ENCODE peak calls at places on chromosome 22, in seven cellular contexts. O is SK-N-SH, V is WTC11, W is A549, U is K562, R is IMR-90, P is HepG2. S is an unnamed sample.

GRCh38 chr22:19959043-19959586 is 17.5 kb upstream of the TXNRD2 start:
- DNase-seq in O (peak), R (peak), W (no peak), U (peak), P (peak), V (peak), S (peak)

GRCh38 chr22:17917490-17917983 is 106.8 kb downstream of the MICAL3 start:
- DNase-seq in V (no peak), P (no peak), U (peak), W (no peak), O (no peak), R (no peak), S (no peak)

GRCh38 chr22:48169227-48169626 is 1406.8 kb downstream of the TBC1D22A start:
- DNase-seq in U (no peak), V (no peak), W (no peak), O (no peak), P (no peak), R (no peak), S (no peak)

GRCh38 chr22:40261783-40262182 is 84.1 kb downstream of the TNRC6B start:
- DNase-seq in O (no peak), V (no peak), R (no peak), W (no peak), P (no peak), U (no peak), S (no peak)

GRCh38 chr22:30196141-30196866 is 50.3 kb downstream of the LIF start:
- DNase-seq in U (peak), R (peak), O (no peak), P (peak), W (peak), V (peak), S (peak)

GRCh38 chr22:27139935-27140493 is 482.6 kb downstream of the MIAT start:
- DNase-seq in R (peak), V (no peak), P (no peak), O (peak), U (no peak), W (peak), S (no peak)

GRCh38 chr22:17501679-17502285 is 61.5 kb upstream of the SLC25A18 start:
- DNase-seq in P (peak), U (peak), R (peak), W (peak), O (peak), V (no peak), S (no peak)

GRCh38 chr22:29353860-29354259 is 34.5 kb downstream of the AP1B1 start:
- DNase-seq in U (no peak), O (no peak), V (no peak), R (no peak), W (no peak), P (no peak), S (no peak)

GRCh38 chr22:42939941-42940653 is 74.9 kb downstream of the PACSIN2 start:
- DNase-seq in O (no peak), U (no peak), P (peak), V (no peak), W (peak), R (peak), S (no peak)

GRCh38 chr22:47174096-47174495 is 411.6 kb downstream of the TBC1D22A start:
- DNase-seq in P (no peak), U (no peak), W (no peak), O (no peak), R (no peak), V (peak), S (no peak)

GRCh38 chr22:17920145-17920605 is 104.2 kb downstream of the MICAL3 start:
- DNase-seq in V (peak), O (peak), W (no peak), R (peak), P (peak), U (peak), S (no peak)

GRCh38 chr22:17159504-17159951 is 451 bp upstream of the HDHD5 start:
- DNase-seq in V (no peak), O (no peak), P (no peak), U (no peak), R (peak), W (peak), S (no peak)

GRCh38 chr22:42549329-42550060 is 4.3 kb upstream of the SERHL2 start:
- DNase-seq in V (no peak), P (no peak), W (no peak), R (no peak), O (no peak), U (no peak), S (no peak)

GRCh38 chr22:23845661-23846469 is 7.1 kb upstream of the DERL3 start:
- DNase-seq in O (peak), U (no peak), P (no peak), W (no peak), R (no peak), V (no peak), S (no peak)

DNA sequence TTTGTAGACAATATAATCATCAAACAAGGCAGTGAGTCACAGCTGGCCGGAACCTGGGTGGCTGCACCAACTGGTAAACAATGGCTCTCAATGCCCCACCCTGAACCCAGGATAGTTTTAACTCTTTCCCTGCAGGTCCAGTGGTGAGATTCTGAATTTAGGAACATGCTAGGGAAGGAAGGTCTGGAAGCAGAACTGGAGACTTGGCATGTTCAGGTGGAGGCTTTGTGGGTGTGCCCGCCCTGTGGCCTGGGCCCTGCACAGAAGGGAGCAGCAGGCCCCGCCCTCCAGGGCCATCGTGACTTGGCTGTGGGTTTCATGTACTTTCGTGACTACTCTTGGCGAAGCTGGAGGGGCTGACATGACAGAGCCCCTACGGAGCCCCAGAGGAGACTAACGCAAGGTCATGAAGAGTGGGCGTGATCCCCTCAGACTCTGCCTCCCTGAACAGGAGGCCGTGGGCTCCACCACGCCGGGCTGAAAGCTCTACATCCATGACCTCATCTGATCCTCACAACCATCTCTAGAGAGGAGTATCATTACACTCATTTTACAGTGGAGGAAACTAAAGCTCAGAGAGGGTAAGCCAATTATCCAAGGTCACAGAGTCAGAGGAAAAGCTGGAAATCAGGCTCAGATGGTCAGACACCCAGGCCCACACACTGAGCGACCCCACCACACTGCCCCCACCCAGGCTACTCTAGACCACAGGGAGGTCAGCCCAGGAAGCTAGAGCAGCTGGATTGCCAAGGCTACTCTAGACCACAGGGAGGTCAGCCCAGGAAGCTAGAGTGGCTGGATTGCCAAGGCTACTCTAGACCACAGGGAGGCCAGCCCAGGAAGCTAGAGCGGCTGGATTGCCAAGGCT is 27.3 kb downstream of the MAFF start:
- DNase-seq in R (peak), P (peak), U (no peak), O (no peak), W (peak), V (no peak), S (no peak)
- TF ChIP-seq USF2 in R (no peak), P (no peak), U (no peak), O (no peak), W (no peak), V (no peak), S (no peak)

GRCh38 chr22:37319469-37319868 is 37.2 kb downstream of the CYTH4 start:
- DNase-seq in R (no peak), U (no peak), O (no peak), W (no peak), P (no peak), V (no peak), S (no peak)
- TF ChIP-seq USF2 in R (no peak), U (no peak), O (no peak), W (no peak), P (no peak), V (no peak), S (no peak)

GRCh38 chr22:45830531-45831245 is 146.3 kb downstream of the WNT7B start:
- DNase-seq in V (no peak), U (no peak), W (no peak), P (no peak), O (no peak), R (peak), S (no peak)
- TF ChIP-seq USF2 in V (no peak), U (no peak), W (no peak), P (no peak), O (no peak), R (no peak), S (no peak)

DNA sequence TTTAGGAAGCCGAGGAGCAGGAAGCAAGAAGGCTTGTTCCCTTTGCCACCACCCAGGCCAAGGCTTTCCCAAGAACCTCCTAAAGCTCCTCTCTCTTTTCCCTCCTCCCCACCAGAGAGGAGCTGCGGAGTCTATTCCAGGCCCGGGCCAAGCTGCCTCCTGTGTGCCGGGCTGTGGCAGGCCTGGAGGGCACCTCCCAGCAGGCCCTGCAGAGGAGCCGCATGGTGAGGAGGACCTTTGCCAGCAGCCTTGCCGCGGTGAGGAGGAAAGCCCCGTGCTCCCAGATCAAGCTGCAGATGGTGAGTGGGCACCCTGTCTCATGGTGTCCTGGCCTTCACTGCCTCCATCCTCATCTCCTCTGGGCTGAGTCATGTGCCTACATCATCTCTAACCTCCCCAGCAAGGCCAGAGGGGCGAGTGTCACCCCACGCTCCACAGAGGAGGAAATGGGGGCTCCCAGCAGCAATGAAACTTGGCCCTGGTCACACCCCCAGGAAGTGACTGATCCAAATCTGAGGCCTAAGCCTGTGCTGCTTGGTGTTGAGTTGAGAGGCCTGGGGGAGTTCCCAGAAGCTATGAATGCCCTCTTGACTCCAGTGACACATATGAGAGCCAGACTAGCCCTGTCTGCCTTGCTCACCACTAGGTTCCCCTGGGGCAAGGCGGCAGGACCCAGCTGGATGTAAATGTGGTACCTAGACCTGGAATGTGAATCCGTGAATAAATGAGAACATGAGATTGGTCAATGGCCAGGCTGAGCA is 104.2 kb downstream of the MYO18B start:
- DNase-seq in W (no peak), P (no peak), R (no peak), O (no peak), U (no peak), V (no peak), S (no peak)
- TF ChIP-seq USF2 in W (no peak), P (no peak), R (no peak), O (no peak), U (no peak), V (no peak), S (no peak)

GRCh38 chr22:22203048-22203971 is 41.3 kb upstream of the VPREB1 start:
- DNase-seq in P (no peak), W (no peak), V (peak), O (no peak), U (no peak), R (no peak), S (no peak)
- TF ChIP-seq USF2 in P (no peak), W (no peak), V (no peak), O (no peak), U (no peak), R (no peak), S (no peak)

DNA sequence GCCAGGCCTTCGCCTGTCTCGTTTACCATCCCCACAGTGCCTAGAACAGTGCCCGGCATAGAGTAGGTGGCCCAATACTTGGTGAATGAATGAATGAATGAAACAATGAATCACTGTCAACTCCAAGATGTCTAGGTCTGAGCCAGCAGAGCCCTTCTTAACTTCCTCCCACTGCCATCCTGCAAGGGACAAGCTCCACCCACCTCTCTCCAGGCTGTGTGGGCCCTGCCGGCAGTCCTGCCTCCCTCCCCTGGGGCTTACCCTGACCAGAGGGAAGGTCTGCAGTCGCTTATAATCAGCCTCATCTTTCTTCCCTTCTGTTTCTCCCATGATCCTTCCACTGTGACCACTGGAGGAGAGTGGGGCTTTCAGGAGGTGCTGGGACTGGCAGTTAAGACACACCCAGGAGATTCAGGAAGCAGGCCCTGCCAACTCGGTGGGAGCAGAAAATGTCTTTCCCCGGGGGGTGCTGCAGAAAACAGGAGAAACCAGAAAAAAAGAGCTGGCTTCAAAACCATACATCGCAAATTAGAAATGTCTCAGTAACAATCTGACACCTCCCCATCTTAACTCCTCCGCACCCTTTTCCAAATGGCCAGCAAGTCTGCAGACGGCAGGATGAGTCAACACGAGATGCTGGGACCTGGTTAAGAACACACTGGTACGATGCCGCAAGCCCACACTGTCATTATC is 11.4 kb downstream of the DNAL4 start:
- DNase-seq in P (no peak), V (no peak), U (peak), R (peak), O (no peak), W (no peak), S (no peak)
- TF ChIP-seq USF2 in P (no peak), V (no peak), U (no peak), R (no peak), O (no peak), W (no peak), S (no peak)